ENCODE peak calls at places on chromosomes 6 and 20, in four cellular contexts. T, G, J and H are unnamed samples.

GRCh38 chr6:66913657-66914056 is 1206.6 kb upstream of the EYS start:
- DNase-seq in J (no peak), G (no peak), T (no peak), H (no peak)

GRCh38 chr6:26186652-26187051 is 99.4 kb downstream of the HFE start:
- DNase-seq in T (no peak), J (no peak), G (no peak), H (no peak)

GRCh38 chr20:40154514-40154913 is 534.5 kb downstream of the MAFB start:
- DNase-seq in T (no peak), G (no peak), J (no peak), H (no peak)

GRCh38 chr6:40369891-40370290 is 217.3 kb downstream of the LRFN2 start:
- DNase-seq in T (no peak), J (no peak), G (no peak), H (no peak)

GRCh38 chr6:37019065-37019450 is 13.6 kb downstream of the FGD2 start:
- DNase-seq in J (no peak), T (no peak), G (no peak), H (no peak)

GRCh38 chr6:16097382-16098171 is 31.3 kb upstream of the MYLIP start:
- DNase-seq in T (no peak), J (no peak), G (no peak), H (no peak)

GRCh38 chr6:3208096-3208774 is 19.2 kb downstream of the TUBB2B start:
- DNase-seq in T (peak; percentile 95), G (no peak), J (peak; percentile 71), H (no peak)

GRCh38 chr6:11496152-11497060 is 41.1 kb upstream of the TMEM170B start:
- DNase-seq in T (peak; percentile 90), G (peak; percentile 75), J (peak; percentile 63), H (no peak)

GRCh38 chr6:152696543-152696942 is 1.2 kb upstream of the MYCT1 start:
- DNase-seq in J (no peak), G (no peak), T (peak; percentile 41), H (no peak)

GRCh38 chr6:49423817-49424216 is 39.2 kb downstream of the MMUT start:
- DNase-seq in G (no peak), J (no peak), T (peak; percentile 24), H (no peak)

GRCh38 chr6:12504325-12504966 is 212.1 kb upstream of the PHACTR1 start:
- DNase-seq in G (no peak), J (no peak), T (no peak), H (no peak)

GRCh38 chr20:21516861-21517565 is 3.1 kb upstream of the NKX2-2 start:
- DNase-seq in T (no peak), J (no peak), G (no peak), H (no peak)

GRCh38 chr6:7151381-7151780 is 43.6 kb downstream of the RREB1 start:
- DNase-seq in G (no peak), J (no peak), T (peak; percentile 20), H (no peak)

GRCh38 chr6:42914546-42914945 is 1.3 kb upstream of the PTCRA start:
- DNase-seq in T (no peak), G (no peak), J (no peak), H (no peak)

GRCh38 chr20:21583486-21584168 is 69.8 kb upstream of the NKX2-2 start:
- DNase-seq in G (no peak), J (no peak), T (no peak), H (no peak)

GRCh38 chr6:138161434-138162103 is at the start of gene ARFGEF3:
- DNase-seq in J (no peak), T (no peak), G (no peak), H (peak; percentile 34)

GRCh38 chr20:38985060-38985459 is 22.9 kb downstream of the DHX35 start:
- DNase-seq in T (peak; percentile 34), G (no peak), J (no peak), H (no peak)

GRCh38 chr20:63955281-63955845 is 853 bp downstream of the UCKL1 start:
- DNase-seq in G (no peak), J (no peak), T (peak; percentile 33), H (peak; percentile 53)

GRCh38 chr20:23165307-23165750 is 79.2 kb upstream of the CD93 start:
- DNase-seq in G (no peak), J (no peak), T (no peak), H (no peak)

GRCh38 chr6:11538049-11538798 is 675 bp downstream of the TMEM170B start:
- DNase-seq in G (peak; percentile 30), T (peak; percentile 14), J (peak; percentile 19), H (peak; percentile 32)

GRCh38 chr6:147586044-147586443 is 77.6 kb downstream of the SAMD5 start:
- DNase-seq in G (peak; percentile 29), J (peak; percentile 43), T (peak; percentile 88), H (no peak)

GRCh38 chr20:36483919-36484808 is 57.2 kb upstream of the MYL9 start:
- DNase-seq in T (no peak), J (no peak), G (no peak), H (no peak)

GRCh38 chr6:7532821-7533220 is 8.7 kb upstream of the DSP start:
- DNase-seq in T (no peak), G (no peak), J (no peak), H (no peak)

GRCh38 chr6:35088281-35089215 is 52.6 kb downstream of the TCP11 start:
- DNase-seq in J (no peak), G (no peak), T (no peak), H (no peak)

GRCh38 chr6:39302669-39303424 is 11.4 kb downstream of the KCNK17 start:
- DNase-seq in J (peak; percentile 72), G (peak; percentile 69), T (peak; percentile 62), H (peak; percentile 79)

GRCh38 chr6:170230520-170231390 is 60.1 kb downstream of the DLL1 start:
- DNase-seq in T (no peak), G (no peak), J (no peak), H (peak; percentile 19)

GRCh38 chr6:91569071-91569470 is 982.2 kb upstream of the MAP3K7 start:
- DNase-seq in T (peak; percentile 44), G (no peak), J (no peak), H (no peak)

GRCh38 chr6:53962631-53963030 is 148.6 kb upstream of the MLIP start:
- DNase-seq in G (no peak), T (no peak), J (no peak), H (no peak)

GRCh38 chr6:159968295-159969203 is at the start of gene IGF2R:
- DNase-seq in J (peak; percentile 95), G (peak; percentile 96), T (peak; percentile 88), H (peak; percentile 94)

GRCh38 chr6:170024940-170025339 is 265.9 kb downstream of the DLL1 start:
- DNase-seq in J (peak; percentile 17), G (peak; percentile 38), T (peak; percentile 94), H (peak; percentile 40)

GRCh38 chr6:124339610-124340339 is 536.1 kb downstream of the NKAIN2 start:
- DNase-seq in G (no peak), J (no peak), T (no peak), H (no peak)

DNA sequence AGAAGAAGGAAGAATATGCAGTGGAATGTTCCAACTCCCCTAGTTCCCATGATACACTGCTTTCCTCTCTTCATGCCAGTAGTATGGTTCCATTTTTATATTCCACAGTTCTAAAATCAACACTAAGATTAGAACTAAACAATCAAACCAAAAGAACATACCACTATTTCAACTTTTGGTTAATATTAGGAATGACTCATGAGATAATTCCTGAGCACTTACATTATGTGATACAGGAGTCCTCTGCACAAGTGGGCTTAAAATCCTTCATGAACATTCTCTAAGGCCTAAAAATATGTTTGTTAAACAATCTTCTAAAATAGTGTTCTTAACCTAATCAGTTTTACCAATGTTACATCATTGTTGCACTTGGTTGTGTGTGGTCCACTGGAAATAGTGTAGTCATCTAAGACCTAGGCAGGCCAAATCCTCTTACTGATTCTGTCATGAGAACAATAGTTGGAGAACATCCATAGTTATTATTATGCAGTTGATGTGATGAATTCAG is 30.3 kb upstream of the RCAN2 start:
- DNase-seq in T (peak; percentile 76), G (no peak), J (no peak), H (no peak)
- H3K9me3 ChIP-seq in T (no peaks in the 10 kb centered on the region), G (no peaks in the 10 kb centered on the region), J (no peaks in the 10 kb centered on the region), H (no peaks in the 10 kb centered on the region)

GRCh38 chr6:47651505-47651944 is 46.9 kb upstream of the ADGRF4 start:
- DNase-seq in T (peak; percentile 61), J (no peak), G (no peak), H (no peak)

GRCh38 chr6:47653706-47654105 is 44.7 kb upstream of the ADGRF4 start:
- DNase-seq in T (no peak), G (no peak), J (no peak), H (no peak)

GRCh38 chr6:47650553-47651432 is 47.6 kb upstream of the ADGRF4 start:
- DNase-seq in T (no peak), G (no peak), J (no peak), H (no peak)

GRCh38 chr6:47654255-47654654 is 44.1 kb upstream of the ADGRF4 start:
- DNase-seq in J (no peak), T (no peak), G (no peak), H (no peak)

GRCh38 chr6:47655719-47656595 is 42.4 kb upstream of the ADGRF4 start:
- DNase-seq in T (peak; percentile 5), G (no peak), J (no peak), H (no peak)
- H3K27ac ChIP-seq in T (no peak overlapping the region), G (no peak overlapping the region), J (no peak overlapping the region), H (no peak overlapping the region)

DNA sequence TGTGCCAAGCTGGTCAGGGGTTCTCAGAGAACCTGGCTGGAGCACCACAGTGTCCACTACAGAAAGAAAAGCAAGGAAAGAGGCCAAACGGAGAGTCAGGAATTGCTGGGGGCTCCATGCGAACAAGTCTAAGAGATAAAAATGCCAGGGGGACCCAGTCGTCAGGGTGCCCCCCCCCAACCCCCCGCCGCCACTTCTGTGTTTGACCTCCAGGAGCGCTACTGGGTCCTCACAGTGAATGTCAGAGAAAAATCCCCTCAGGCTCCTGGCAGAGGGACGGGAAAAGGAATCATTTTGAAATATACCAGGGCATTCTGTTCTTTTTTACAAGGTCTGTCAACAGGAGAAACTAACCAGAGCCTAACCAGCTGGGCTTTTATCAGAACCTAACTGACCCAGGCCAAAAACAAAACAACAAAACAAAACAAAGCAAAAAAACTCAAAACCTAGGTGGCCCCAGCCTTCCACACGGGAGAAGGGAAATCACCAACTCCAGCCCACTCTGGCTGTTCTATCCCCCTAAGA is 17.9 kb upstream of the NELFCD start:
- DNase-seq in T (no peak), J (no peak), G (no peak), H (no peak)
- TF ChIP-seq CTCF in T (no peak), J (no peak), G (no peak), H (no peak)

DNA sequence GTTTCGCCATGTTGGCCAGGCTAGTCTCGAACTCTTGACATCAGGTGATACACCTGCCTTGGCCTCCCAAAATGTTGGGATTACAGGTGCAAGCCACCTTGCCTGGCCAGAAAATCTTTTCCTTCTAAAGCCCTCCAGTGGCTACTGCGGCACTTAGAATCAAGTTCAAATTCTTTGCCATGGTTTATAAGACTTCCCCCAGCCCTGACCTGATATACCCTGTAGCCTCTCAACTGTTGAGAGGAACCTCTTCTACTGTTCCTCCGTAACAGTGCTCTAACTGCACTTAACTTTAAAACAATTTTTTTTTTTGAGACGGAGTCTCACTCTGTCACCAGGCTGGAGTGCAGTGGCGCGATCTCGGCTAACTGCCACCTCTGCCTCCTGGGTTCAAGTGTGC is 235.6 kb downstream of the BCAS1 start:
- DNase-seq in J (no peak), G (no peak), T (no peak), H (no peak)
- H3K9me3 ChIP-seq in J (no peaks in the 10 kb centered on the region), G (no peaks in the 10 kb centered on the region), T (no peaks in the 10 kb centered on the region), H (no peaks in the 10 kb centered on the region)

DNA sequence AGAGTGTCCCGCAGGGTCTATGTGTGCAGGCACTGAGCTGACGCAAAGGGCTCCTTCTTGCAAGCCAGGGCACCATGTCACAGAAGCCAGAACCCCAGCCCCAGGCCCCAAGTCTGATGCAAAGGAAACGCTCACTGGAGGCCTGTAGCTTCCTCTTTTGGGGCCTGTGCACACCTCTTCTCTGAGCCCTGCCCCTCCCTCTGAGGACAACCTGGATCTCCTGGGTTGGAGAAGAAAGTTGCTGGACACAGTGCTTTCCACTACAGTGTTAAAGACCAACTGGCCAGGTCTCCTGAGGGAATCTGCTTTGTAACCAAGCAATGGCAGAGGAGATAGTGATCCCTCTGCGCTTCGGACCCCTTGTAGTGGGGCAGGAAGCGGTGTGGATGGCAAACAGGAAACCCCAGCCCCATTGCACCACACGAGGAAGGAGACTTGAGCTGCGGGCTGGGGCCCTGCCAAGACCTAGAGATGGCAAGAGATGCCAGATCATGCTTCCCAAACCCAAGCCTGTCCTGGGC is 90.0 kb downstream of the PRND start:
- DNase-seq in J (peak; percentile 76), T (no peak), G (no peak), H (peak; percentile 72)
- H3K27ac ChIP-seq in J (no peak overlapping the region), T (no peak overlapping the region), G (no peak overlapping the region), H (peak overlapping the region; percentile 30)